ENCODE peak calls at places on chromosomes 13 and 19, in seven cellular contexts. C is brain microvascular endothelial cell, L is AG09309, B is AG10803, A is fibroblast of mammary gland, W is fibroblast of pulmonary artery, M is pancreas. J is an unnamed sample.

GRCh38 chr13:113859311-113860050 is 4.4 kb downstream of the GAS6 start:
- DNase-seq in C (no peak), L (no peak), B (no peak), A (no peak), W (no peak), M (no peak), J (no peak)

GRCh38 chr13:92833071-92833470 is 393.5 kb upstream of the GPC6 start:
- DNase-seq in C (no peak), L (no peak), B (no peak), A (peak; percentile 13), W (peak; percentile 21), M (no peak), J (peak; percentile 12)

GRCh38 chr13:26743971-26744370 is 16.6 kb downstream of the GPR12 start:
- DNase-seq in C (no peak), L (no peak), B (no peak), A (no peak), W (no peak), M (no peak), J (no peak)

GRCh38 chr13:114235697-114236096 is 1.0 kb downstream of the CDC16 start:
- DNase-seq in C (no peak), L (no peak), B (no peak), A (peak; percentile 22), W (no peak), M (no peak), J (no peak)

GRCh38 chr19:2202366-2202765 is 33.8 kb downstream of the PLEKHJ1 start:
- DNase-seq in C (no peak), L (no peak), B (no peak), A (no peak), W (no peak), M (no peak), J (no peak)

GRCh38 chr19:32916969-32917611 is 47.5 kb upstream of the SLC7A9 start:
- DNase-seq in C (no peak), L (no peak), B (no peak), A (peak; percentile 16), W (peak; percentile 3), M (no peak), J (no peak)

GRCh38 chr19:27962260-27962659 is 1250.7 kb downstream of the UQCRFS1 start:
- DNase-seq in C (peak; percentile 14), L (no peak), B (peak; percentile 9), A (peak; percentile 2), W (peak; percentile 38), M (no peak), J (peak; percentile 20)

GRCh38 chr13:99758465-99759162 is 213.0 kb downstream of the ZIC5 start:
- DNase-seq in C (no peak), L (no peak), B (no peak), A (no peak), W (no peak), M (no peak), J (no peak)

GRCh38 chr13:109918179-109918651 is 131.8 kb upstream of the IRS2 start:
- DNase-seq in C (peak; percentile 32), L (no peak), B (peak; percentile 46), A (peak; percentile 41), W (no peak), M (no peak), J (no peak)

GRCh38 chr13:53066411-53066810 is 37.8 kb downstream of the OLFM4 start:
- DNase-seq in C (no peak), L (no peak), B (no peak), A (no peak), W (no peak), M (no peak), J (no peak)

GRCh38 chr19:2888739-2889224 is 11.9 kb upstream of the ZNF57 start:
- DNase-seq in C (no peak), L (no peak), B (peak; percentile 13), A (no peak), W (no peak), M (peak; percentile 40), J (no peak)

GRCh38 chr13:40130871-40131636 is 475.6 kb downstream of the COG6 start:
- DNase-seq in C (peak; percentile 88), L (no peak), B (peak; percentile 9), A (peak; percentile 93), W (peak; percentile 66), M (no peak), J (peak; percentile 59)

GRCh38 chr19:35373492-35373891 is 2.6 kb downstream of the GPR42 start:
- DNase-seq in C (no peak), L (no peak), B (no peak), A (no peak), W (no peak), M (no peak), J (no peak)

GRCh38 chr19:29873024-29873800 is 61.4 kb downstream of the CCNE1 start:
- DNase-seq in C (no peak), L (no peak), B (peak; percentile 20), A (no peak), W (peak; percentile 13), M (peak; percentile 29), J (no peak)

GRCh38 chr19:49398001-49398615 is 10.1 kb downstream of the KASH5 start:
- DNase-seq in C (no peak), L (no peak), B (no peak), A (no peak), W (no peak), M (no peak), J (no peak)

GRCh38 chr13:29696606-29697005 is 101.1 kb upstream of the SLC7A1 start:
- DNase-seq in C (no peak), L (no peak), B (no peak), A (no peak), W (no peak), M (no peak), J (no peak)

GRCh38 chr13:21176982-21177284 is 475 bp downstream of the MRPL57 start:
- DNase-seq in C (no peak), L (no peak), B (no peak), A (no peak), W (no peak), M (no peak), J (no peak)

GRCh38 chr13:52999093-52999696 is 29.4 kb upstream of the OLFM4 start:
- DNase-seq in C (no peak), L (no peak), B (no peak), A (no peak), W (no peak), M (no peak), J (no peak)

GRCh38 chr13:73496711-73497110 is 437.9 kb downstream of the KLF5 start:
- DNase-seq in C (no peak), L (no peak), B (no peak), A (no peak), W (no peak), M (no peak), J (no peak)

GRCh38 chr13:101529419-101529818 is 76.9 kb downstream of the ITGBL1 start:
- DNase-seq in C (peak; percentile 92), L (peak; percentile 65), B (peak; percentile 87), A (peak; percentile 96), W (peak; percentile 61), M (no peak), J (peak; percentile 91)

GRCh38 chr19:23980805-23981204 is 66.1 kb downstream of the ZNF726 start:
- DNase-seq in C (no peak), L (no peak), B (no peak), A (no peak), W (no peak), M (no peak), J (no peak)

GRCh38 chr19:9847087-9847671 is 12.1 kb downstream of the PIN1 start:
- DNase-seq in C (peak; percentile 93), L (peak; percentile 91), B (peak; percentile 95), A (peak; percentile 98), W (peak; percentile 93), M (no peak), J (peak; percentile 88)
- TF ChIP-seq CTCF in C (peak; percentile 95), L (peak; percentile 97), B (peak; percentile 81), A (peak; percentile 87), W (peak; percentile 91), M (no peak), J (peak; percentile 91)

GRCh38 chr19:53130506-53130905 is 2.2 kb downstream of the ZNF415 start:
- DNase-seq in C (no peak), L (no peak), B (no peak), A (no peak), W (no peak), M (no peak), J (no peak)
- H3K4me3 ChIP-seq in C (no peak overlapping the region), L (no peak overlapping the region), B (no peak overlapping the region), A (no peak overlapping the region), W (no peak overlapping the region), M (no peak overlapping the region), J (no peak overlapping the region)

DNA sequence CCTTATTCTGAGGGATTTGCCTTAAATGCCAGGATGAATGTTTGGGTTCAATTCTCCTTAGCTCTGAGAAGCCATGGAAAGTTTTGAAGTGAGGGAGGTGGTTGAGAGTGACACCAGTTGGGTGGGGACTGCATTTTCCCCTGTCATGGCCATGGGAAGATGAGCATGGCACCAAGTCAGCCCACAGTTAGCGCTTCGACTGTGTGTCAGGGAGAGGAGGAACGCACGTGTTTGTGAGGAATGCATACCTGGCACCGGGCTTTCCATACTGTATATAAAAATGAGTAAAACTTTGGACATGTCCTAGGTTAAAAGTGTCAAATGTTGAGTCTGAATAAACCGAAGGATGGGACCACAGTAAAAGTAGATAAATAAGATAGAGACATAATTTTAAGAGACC is 187.5 kb upstream of the KL start:
- DNase-seq in C (no peak), L (no peak), B (no peak), A (no peak), W (no peak), M (no peak), J (no peak)
- TF ChIP-seq CTCF in C (no peak), L (no peak), B (no peak), A (no peak), W (no peak), M (no peak), J (no peak)

GRCh38 chr19:13622727-13623126 is 116.4 kb upstream of the CACNA1A start:
- DNase-seq in C (no peak), L (no peak), B (no peak), A (no peak), W (no peak), M (no peak), J (no peak)

GRCh38 chr19:13627531-13627930 is 121.3 kb upstream of the CACNA1A start:
- DNase-seq in C (no peak), L (no peak), B (no peak), A (no peak), W (no peak), M (no peak), J (no peak)

GRCh38 chr19:13621413-13621812 is 115.1 kb upstream of the CACNA1A start:
- DNase-seq in C (peak; percentile 96), L (peak; percentile 80), B (peak; percentile 80), A (peak; percentile 97), W (peak; percentile 10), M (no peak), J (peak; percentile 95)

GRCh38 chr19:13619203-13619632 is 112.9 kb upstream of the CACNA1A start:
- DNase-seq in C (peak; percentile 3), L (peak; percentile 27), B (peak; percentile 61), A (peak; percentile 83), W (no peak), M (no peak), J (no peak)

DNA sequence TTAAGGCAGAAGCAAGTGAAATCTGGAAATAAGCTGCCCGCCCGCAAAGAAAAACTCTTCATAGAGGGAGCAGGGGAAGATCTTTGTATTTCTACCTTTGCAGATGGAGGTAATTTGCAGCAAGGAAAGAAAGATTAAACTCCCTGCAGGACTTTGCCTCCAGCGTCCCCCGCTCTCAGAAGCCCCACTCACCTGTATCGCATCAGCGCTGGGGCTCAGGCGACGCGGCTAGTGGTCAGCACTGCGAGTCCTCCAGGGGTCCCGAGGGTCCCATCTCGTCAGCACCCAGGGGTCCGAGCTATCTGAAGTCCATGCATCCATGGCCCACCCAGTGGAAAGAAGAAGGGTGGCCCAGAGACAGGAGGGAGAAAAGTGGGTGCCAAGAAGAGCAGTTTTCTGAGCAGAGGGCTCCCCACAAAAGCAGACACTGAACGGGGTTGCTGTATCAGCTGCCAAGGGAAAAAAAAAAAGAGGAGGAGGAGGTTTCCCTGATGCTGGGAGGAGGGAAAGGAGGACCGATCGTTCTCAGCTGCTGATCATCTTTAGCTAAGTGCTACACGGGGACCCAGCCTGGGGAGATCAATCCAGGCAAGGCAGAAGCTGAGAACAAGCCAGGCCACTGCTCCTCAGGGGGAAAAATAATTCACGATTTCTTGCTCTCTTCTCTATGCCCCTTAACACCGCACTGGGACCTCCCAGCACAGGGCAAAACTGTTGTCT is 117.6 kb upstream of the CACNA1A start:
- DNase-seq in C (no peak), L (no peak), B (no peak), A (no peak), W (no peak), M (no peak), J (no peak)
- H3K4me3 ChIP-seq in C (no peak overlapping the region), L (no peak overlapping the region), B (no peak overlapping the region), A (no peak overlapping the region), W (no peak overlapping the region), M (no peak overlapping the region), J (no peak overlapping the region)